ENCODE peak calls at places on chromosomes 11 and 22, in eight cellular contexts. One of them, this sample, is unnamed.
A peak's percentile ranks its signal among the peaks of the same experiment; 100 is the strongest.

GRCh38 chr11:46380340-46381045 is 976 bp upstream of the MDK start:
- DNase-seq in activated CD4-positive, CD25-positive, alpha-beta regulatory T cell: peak; percentile 29
- DNase-seq in transverse colon: peak; percentile 87
- DNase-seq in NCI-H2171: peak; percentile 38
- DNase-seq in activated naive CD4-positive, alpha-beta T cell: no peak
- DNase-seq in foreskin fibroblast: no peak
- DNase-seq in stimulated activated CD4-positive, alpha-beta T cell treated with anti-CD3 and anti-CD28 coated beads, Interleukin-2, amount 100 ng/mL, for 24 hours: peak; percentile 77
- DNase-seq in SIG-M5: no peak
- DNase-seq in this sample: peak; percentile 27

GRCh38 chr22:29870574-29870973 is 12.4 kb upstream of the MTMR3 start:
- DNase-seq in activated CD4-positive, CD25-positive, alpha-beta regulatory T cell: no peak
- DNase-seq in transverse colon: no peak
- DNase-seq in NCI-H2171: no peak
- DNase-seq in activated naive CD4-positive, alpha-beta T cell: no peak
- DNase-seq in foreskin fibroblast: no peak
- DNase-seq in stimulated activated CD4-positive, alpha-beta T cell treated with anti-CD3 and anti-CD28 coated beads, Interleukin-2, amount 100 ng/mL, for 24 hours: no peak
- DNase-seq in SIG-M5: no peak
- DNase-seq in this sample: no peak

GRCh38 chr11:64803163-64803845 is at the start of gene MAP4K2:
- DNase-seq in activated CD4-positive, CD25-positive, alpha-beta regulatory T cell: peak; percentile 68
- DNase-seq in transverse colon: peak; percentile 93
- DNase-seq in NCI-H2171: peak; percentile 83
- DNase-seq in activated naive CD4-positive, alpha-beta T cell: peak; percentile 44
- DNase-seq in foreskin fibroblast: peak; percentile 79
- DNase-seq in stimulated activated CD4-positive, alpha-beta T cell treated with anti-CD3 and anti-CD28 coated beads, Interleukin-2, amount 100 ng/mL, for 24 hours: peak; percentile 90
- DNase-seq in SIG-M5: no peak
- DNase-seq in this sample: peak; percentile 79

GRCh38 chr22:30301995-30302809 is 12.9 kb upstream of the CASTOR1 start:
- DNase-seq in activated CD4-positive, CD25-positive, alpha-beta regulatory T cell: no peak
- DNase-seq in transverse colon: peak; percentile 70
- DNase-seq in NCI-H2171: no peak
- DNase-seq in activated naive CD4-positive, alpha-beta T cell: no peak
- DNase-seq in foreskin fibroblast: no peak
- DNase-seq in stimulated activated CD4-positive, alpha-beta T cell treated with anti-CD3 and anti-CD28 coated beads, Interleukin-2, amount 100 ng/mL, for 24 hours: no peak
- DNase-seq in SIG-M5: no peak
- DNase-seq in this sample: no peak

GRCh38 chr11:127943152-127943551 is 644.2 kb downstream of the ETS1 start:
- DNase-seq in activated CD4-positive, CD25-positive, alpha-beta regulatory T cell: no peak
- DNase-seq in transverse colon: no peak
- DNase-seq in NCI-H2171: no peak
- DNase-seq in activated naive CD4-positive, alpha-beta T cell: no peak
- DNase-seq in foreskin fibroblast: no peak
- DNase-seq in stimulated activated CD4-positive, alpha-beta T cell treated with anti-CD3 and anti-CD28 coated beads, Interleukin-2, amount 100 ng/mL, for 24 hours: no peak
- DNase-seq in SIG-M5: no peak
- DNase-seq in this sample: no peak

GRCh38 chr11:19604679-19605375 is 107.8 kb upstream of the NAV2 start:
- DNase-seq in activated CD4-positive, CD25-positive, alpha-beta regulatory T cell: no peak
- DNase-seq in transverse colon: no peak
- DNase-seq in NCI-H2171: no peak
- DNase-seq in activated naive CD4-positive, alpha-beta T cell: no peak
- DNase-seq in foreskin fibroblast: no peak
- DNase-seq in stimulated activated CD4-positive, alpha-beta T cell treated with anti-CD3 and anti-CD28 coated beads, Interleukin-2, amount 100 ng/mL, for 24 hours: no peak
- DNase-seq in SIG-M5: no peak
- DNase-seq in this sample: no peak

GRCh38 chr11:62069374-62069773 is 54.4 kb upstream of the INCENP start:
- DNase-seq in activated CD4-positive, CD25-positive, alpha-beta regulatory T cell: no peak
- DNase-seq in transverse colon: no peak
- DNase-seq in NCI-H2171: no peak
- DNase-seq in activated naive CD4-positive, alpha-beta T cell: no peak
- DNase-seq in foreskin fibroblast: no peak
- DNase-seq in stimulated activated CD4-positive, alpha-beta T cell treated with anti-CD3 and anti-CD28 coated beads, Interleukin-2, amount 100 ng/mL, for 24 hours: no peak
- DNase-seq in SIG-M5: no peak
- DNase-seq in this sample: no peak

GRCh38 chr11:6248248-6248647 is 9.4 kb downstream of the CNGA4 start:
- DNase-seq in activated CD4-positive, CD25-positive, alpha-beta regulatory T cell: no peak
- DNase-seq in transverse colon: no peak
- DNase-seq in NCI-H2171: no peak
- DNase-seq in activated naive CD4-positive, alpha-beta T cell: no peak
- DNase-seq in foreskin fibroblast: peak; percentile 39
- DNase-seq in stimulated activated CD4-positive, alpha-beta T cell treated with anti-CD3 and anti-CD28 coated beads, Interleukin-2, amount 100 ng/mL, for 24 hours: no peak
- DNase-seq in SIG-M5: no peak
- DNase-seq in this sample: no peak

GRCh38 chr11:13963169-13963948 is 836 bp downstream of the SPON1 start:
- DNase-seq in activated CD4-positive, CD25-positive, alpha-beta regulatory T cell: no peak
- DNase-seq in transverse colon: peak; percentile 31
- DNase-seq in NCI-H2171: no peak
- DNase-seq in activated naive CD4-positive, alpha-beta T cell: no peak
- DNase-seq in foreskin fibroblast: no peak
- DNase-seq in stimulated activated CD4-positive, alpha-beta T cell treated with anti-CD3 and anti-CD28 coated beads, Interleukin-2, amount 100 ng/mL, for 24 hours: peak; percentile 52
- DNase-seq in SIG-M5: no peak
- DNase-seq in this sample: no peak

GRCh38 chr22:30701872-30702271 is 7.2 kb downstream of the OSBP2 start:
- DNase-seq in activated CD4-positive, CD25-positive, alpha-beta regulatory T cell: no peak
- DNase-seq in transverse colon: no peak
- DNase-seq in NCI-H2171: no peak
- DNase-seq in activated naive CD4-positive, alpha-beta T cell: no peak
- DNase-seq in foreskin fibroblast: peak; percentile 33
- DNase-seq in stimulated activated CD4-positive, alpha-beta T cell treated with anti-CD3 and anti-CD28 coated beads, Interleukin-2, amount 100 ng/mL, for 24 hours: no peak
- DNase-seq in SIG-M5: no peak
- DNase-seq in this sample: no peak